ENCODE peak calls at places on chromosomes 7 and 10, in seven cellular contexts. L is aorta, M is M059J, R is lower leg skin, G is GM04503, E is midbrain, A is NCI-H1105 treated with DMSO at 0.1 percent for 48 hours. T is an unnamed sample.

GRCh38 chr7:50657341-50657873 is 92.2 kb upstream of the DDC start:
- DNase-seq in L (peak), G (peak), E (peak), A (no peak), R (peak), M (peak), T (no peak)

GRCh38 chr10:59993931-59994330 is 87.6 kb upstream of the CCDC6 start:
- DNase-seq in R (no peak), A (no peak), G (no peak), M (no peak), L (no peak), E (no peak), T (no peak)

GRCh38 chr7:15561840-15562239 is at the start of gene AGMO:
- DNase-seq in E (peak), R (peak), A (peak), G (no peak), M (no peak), L (peak), T (no peak)

GRCh38 chr7:55387062-55387965 is 22.2 kb downstream of the LANCL2 start:
- DNase-seq in L (no peak), A (no peak), R (no peak), E (no peak), G (no peak), M (peak), T (no peak)

GRCh38 chr10:132231656-132232552 is 45.2 kb downstream of the DPYSL4 start:
- DNase-seq in R (no peak), E (no peak), M (no peak), G (no peak), A (no peak), L (no peak), T (no peak)

GRCh38 chr7:44291066-44291732 is 34.2 kb downstream of the CAMK2B start:
- DNase-seq in R (no peak), E (no peak), G (no peak), L (peak), M (peak), A (no peak), T (no peak)

GRCh38 chr7:120023494-120024167 is 249.3 kb upstream of the KCND2 start:
- DNase-seq in G (no peak), A (no peak), L (no peak), E (no peak), R (no peak), M (no peak), T (no peak)

GRCh38 chr10:100518761-100519241 is 860 bp downstream of the SEC31B start:
- DNase-seq in R (peak), E (peak), M (peak), L (peak), G (no peak), A (peak), T (peak)

GRCh38 chr10:23070819-23071218 is 24.6 kb upstream of the MSRB2 start:
- DNase-seq in R (no peak), G (no peak), E (no peak), L (no peak), A (peak), M (no peak), T (no peak)

GRCh38 chr7:133975130-133975529 is 152.0 kb upstream of the LRGUK start:
- DNase-seq in A (no peak), E (no peak), G (peak), R (no peak), M (no peak), L (no peak), T (no peak)

GRCh38 chr7:43600046-43600445 is 17.1 kb downstream of the STK17A start:
- DNase-seq in A (no peak), L (no peak), E (no peak), R (no peak), M (no peak), G (no peak), T (no peak)

GRCh38 chr10:101694674-101695403 is at the start of gene FBXW4:
- DNase-seq in M (peak), R (peak), E (peak), G (no peak), A (no peak), L (peak), T (peak)

GRCh38 chr7:24942226-24942625 is 37.8 kb downstream of the OSBPL3 start:
- DNase-seq in L (no peak), A (no peak), E (no peak), M (no peak), R (no peak), G (no peak), T (no peak)

GRCh38 chr10:30046476-30046875 is 12.9 kb downstream of the JCAD start:
- DNase-seq in G (no peak), A (no peak), R (no peak), E (no peak), M (no peak), L (no peak), T (no peak)

GRCh38 chr7:143503261-143503660 is 25.6 kb downstream of the TAS2R41 start:
- DNase-seq in G (no peak), M (no peak), L (no peak), E (no peak), A (no peak), R (no peak), T (no peak)

GRCh38 chr7:5413449-5413786 is 10.2 kb downstream of the TNRC18 start:
- DNase-seq in R (no peak), G (no peak), A (no peak), M (no peak), E (no peak), L (no peak), T (no peak)

GRCh38 chr7:145169908-145170307 is 334.1 kb upstream of the TPK1 start:
- DNase-seq in G (no peak), E (no peak), R (no peak), L (no peak), M (peak), A (peak), T (no peak)

GRCh38 chr10:16611037-16611436 is 89.4 kb upstream of the C1QL3 start:
- DNase-seq in A (no peak), L (no peak), E (no peak), G (no peak), M (no peak), R (no peak), T (no peak)

GRCh38 chr10:58457761-58458616 is 54.7 kb upstream of the BICC1 start:
- DNase-seq in G (peak), E (no peak), A (no peak), R (peak), M (peak), L (no peak), T (no peak)

GRCh38 chr10:119190353-119190752 is 11.7 kb upstream of the PRDX3 start:
- DNase-seq in R (no peak), A (no peak), L (peak), M (peak), G (peak), E (no peak), T (no peak)

GRCh38 chr7:27897001-27897400 is 157.0 kb downstream of the TAX1BP1 start:
- DNase-seq in A (no peak), R (no peak), G (no peak), L (no peak), E (no peak), M (peak), T (no peak)

GRCh38 chr7:95324396-95324795 is at the start of gene PON1:
- DNase-seq in E (no peak), G (no peak), L (no peak), A (no peak), M (no peak), R (no peak), T (peak)

GRCh38 chr10:22665329-22665728 is 49.0 kb downstream of the PIP4K2A start:
- DNase-seq in L (no peak), G (no peak), R (no peak), E (no peak), A (no peak), M (no peak), T (no peak)

GRCh38 chr7:80924090-80924489 is 5.2 kb upstream of the SEMA3C start:
- DNase-seq in G (no peak), L (no peak), M (no peak), A (no peak), R (no peak), E (no peak), T (no peak)

GRCh38 chr7:76300210-76300731 is 2.2 kb upstream of the HSPB1 start:
- DNase-seq in L (no peak), E (no peak), M (peak), R (peak), A (peak), G (no peak), T (no peak)

GRCh38 chr7:139931190-139932007 is 102.3 kb downstream of the TBXAS1 start:
- DNase-seq in E (no peak), G (no peak), R (no peak), L (no peak), M (no peak), A (no peak), T (no peak)

GRCh38 chr10:63887026-63887589 is 365.9 kb downstream of the REEP3 start:
- DNase-seq in M (no peak), L (no peak), E (no peak), R (no peak), G (no peak), A (no peak), T (peak)

GRCh38 chr7:87000344-87000743 is 59.1 kb downstream of the ELAPOR2 start:
- DNase-seq in R (no peak), G (peak), A (no peak), M (no peak), L (no peak), E (peak), T (no peak)

GRCh38 chr10:35456784-35457183 is 120.5 kb downstream of the CCNY start:
- DNase-seq in G (no peak), E (peak), M (no peak), A (no peak), R (no peak), L (no peak), T (no peak)

GRCh38 chr10:69246581-69247312 is 26.6 kb downstream of the HKDC1 start:
- DNase-seq in L (no peak), G (no peak), M (no peak), A (no peak), E (no peak), R (no peak), T (no peak)

GRCh38 chr10:14009315-14010082 is 321.2 kb downstream of the FRMD4A start:
- DNase-seq in A (peak), E (no peak), G (no peak), L (no peak), M (peak), R (no peak), T (no peak)

GRCh38 chr10:69578508-69578991 is 5.3 kb upstream of the NEUROG3 start:
- DNase-seq in L (no peak), R (no peak), A (peak), E (no peak), M (no peak), G (no peak), T (peak)

GRCh38 chr7:7157177-7157886 is 25.0 kb upstream of the C1GALT1 start:
- DNase-seq in G (peak), L (no peak), R (no peak), E (no peak), M (peak), A (no peak), T (no peak)

GRCh38 chr10:51915031-51915542 is 215.7 kb upstream of the CSTF2T start:
- DNase-seq in R (no peak), A (no peak), L (no peak), M (no peak), E (no peak), G (no peak), T (no peak)

GRCh38 chr7:24767878-24768569 is 10.8 kb upstream of the GSDME start:
- DNase-seq in A (no peak), E (no peak), M (no peak), L (no peak), G (no peak), R (no peak), T (no peak)

GRCh38 chr10:63547628-63548356 is 26.6 kb downstream of the REEP3 start:
- DNase-seq in A (no peak), R (no peak), L (no peak), G (no peak), M (peak), E (no peak), T (no peak)

GRCh38 chr10:100872034-100872791 is 40.5 kb upstream of the SLF2 start:
- DNase-seq in M (peak), R (no peak), E (peak), L (peak), G (no peak), A (peak), T (peak)

GRCh38 chr7:13411641-13412040 is 577.8 kb downstream of the ETV1 start:
- DNase-seq in G (no peak), E (no peak), R (no peak), M (no peak), L (no peak), A (no peak), T (peak)